ENCODE peak calls at places on chromosomes 1 and 21, in seven cellular contexts. M, Q, E, R, F, I and G are unnamed samples. For H3K27me3 and H3K4me1, the result is how much of the 10 kb centered on the place peaks cover.

GRCh38 chr1:235253219-235253640 is 74.7 kb downstream of the ARID4B start:
- DNase-seq in I (peak), M (no peak), R (no peak), Q (peak), E (peak), F (peak), G (peak)

GRCh38 chr1:63327417-63328139 is 5.2 kb downstream of the FOXD3 start:
- DNase-seq in R (no peak), Q (peak), I (peak), F (peak), M (peak), E (peak), G (no peak)

GRCh38 chr1:241834733-241835377 is 13.1 kb upstream of the EXO1 start:
- DNase-seq in R (no peak), I (no peak), F (no peak), Q (peak), M (no peak), E (peak), G (no peak)

GRCh38 chr1:92186081-92186480 is 31.6 kb upstream of the C1orf146 start:
- DNase-seq in E (no peak), I (no peak), M (no peak), F (no peak), Q (peak), R (no peak), G (no peak)

GRCh38 chr1:47915677-47916353 is 81.4 kb downstream of the TRABD2B start:
- DNase-seq in E (no peak), M (no peak), F (no peak), Q (no peak), I (no peak), R (no peak), G (no peak)

GRCh38 chr1:242405947-242406346 is 118.5 kb downstream of the PLD5 start:
- DNase-seq in F (no peak), M (no peak), E (no peak), R (no peak), Q (no peak), I (no peak), G (no peak)

GRCh38 chr1:111203681-111204210 is 3.3 kb upstream of the DENND2D start:
- DNase-seq in E (peak), R (peak), M (peak), Q (peak), F (no peak), I (peak), G (peak)

GRCh38 chr21:42429856-42430255 is 26.2 kb downstream of the UBASH3A start:
- DNase-seq in E (no peak), Q (no peak), I (no peak), M (no peak), F (no peak), R (peak), G (no peak)

GRCh38 chr1:66505671-66506392 is 28.1 kb upstream of the SGIP1 start:
- DNase-seq in Q (peak), F (peak), I (no peak), R (no peak), M (no peak), E (peak), G (no peak)

GRCh38 chr1:88935522-88936222 is 44.3 kb upstream of the GTF2B start:
- DNase-seq in R (no peak), I (no peak), Q (peak), M (no peak), F (no peak), E (peak), G (no peak)

GRCh38 chr1:174726167-174726879 is 273.4 kb upstream of the CACYBP start:
- DNase-seq in Q (peak), I (no peak), R (no peak), E (peak), M (no peak), F (no peak), G (no peak)

DNA sequence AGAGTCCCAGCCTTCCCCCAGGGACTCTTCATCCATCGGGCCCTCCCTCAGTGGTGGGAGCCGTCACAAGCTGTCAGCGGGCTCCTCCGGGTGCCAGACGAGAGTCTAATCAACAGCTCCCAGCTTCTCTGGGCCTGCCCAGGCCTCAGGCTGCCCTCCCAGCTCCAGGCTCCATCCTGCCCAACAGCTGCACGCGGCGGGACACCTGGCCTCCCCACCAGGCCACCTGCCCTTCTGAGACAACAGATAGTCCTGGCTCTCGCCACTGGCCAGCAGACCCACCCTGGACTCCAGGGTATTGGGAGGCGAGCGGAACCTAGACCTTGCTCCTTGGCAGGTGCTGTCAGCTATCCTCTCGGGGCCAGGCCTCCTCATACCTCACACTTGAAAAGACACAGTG is 3.1 kb downstream of the WNT4 start:
- DNase-seq in F (no peak), E (no peak), M (no peak), Q (no peak), R (no peak), I (no peak), G (no peak)
- H3K27me3 ChIP-seq in F (under half), E (under half), M (under half), Q (half or more), R (under half), I (under half), G (under half)

GRCh38 chr21:14607262-14607661 is 61.1 kb upstream of the SAMSN1 start:
- DNase-seq in Q (no peak), E (no peak), R (no peak), M (no peak), F (no peak), I (no peak), G (no peak)
- H3K4me1 ChIP-seq in Q (under half), E (under half), R (under half), M (under half), F (under half), I (under half), G (under half)

DNA sequence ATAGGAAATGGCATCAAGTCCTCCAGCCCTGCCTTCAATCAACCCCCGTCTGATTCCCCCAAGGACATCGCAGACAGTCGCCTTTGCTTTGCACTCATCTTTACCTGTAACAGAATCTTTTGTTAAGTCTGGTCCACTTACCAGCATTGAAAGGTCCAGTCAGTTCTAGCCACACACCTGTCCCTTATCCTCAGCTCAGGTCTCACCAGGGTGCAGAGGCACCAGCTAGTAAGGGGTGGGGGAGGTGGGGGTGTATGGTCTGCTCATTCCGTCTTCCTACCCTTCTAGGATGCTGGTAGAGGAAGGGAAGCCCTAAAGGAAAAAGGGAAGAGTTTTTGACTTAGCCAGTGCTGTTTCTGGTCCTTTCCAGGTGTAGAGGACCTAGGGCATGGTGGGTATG is 427.7 kb downstream of the MATN1 start:
- DNase-seq in F (no peak), M (no peak), I (no peak), Q (no peak), R (no peak), E (no peak), G (no peak)
- H3K27me3 ChIP-seq in F (under half), M (under half), I (under half), Q (under half), R (under half), E (under half), G (under half)

GRCh38 chr1:201490708-201491131 is 16.2 kb downstream of the CSRP1 start:
- DNase-seq in F (no peak), E (no peak), I (no peak), M (no peak), Q (no peak), R (no peak), G (no peak)
- H3K4me1 ChIP-seq in F (under half), E (half or more), I (under half), M (under half), Q (half or more), R (under half), G (under half)

DNA sequence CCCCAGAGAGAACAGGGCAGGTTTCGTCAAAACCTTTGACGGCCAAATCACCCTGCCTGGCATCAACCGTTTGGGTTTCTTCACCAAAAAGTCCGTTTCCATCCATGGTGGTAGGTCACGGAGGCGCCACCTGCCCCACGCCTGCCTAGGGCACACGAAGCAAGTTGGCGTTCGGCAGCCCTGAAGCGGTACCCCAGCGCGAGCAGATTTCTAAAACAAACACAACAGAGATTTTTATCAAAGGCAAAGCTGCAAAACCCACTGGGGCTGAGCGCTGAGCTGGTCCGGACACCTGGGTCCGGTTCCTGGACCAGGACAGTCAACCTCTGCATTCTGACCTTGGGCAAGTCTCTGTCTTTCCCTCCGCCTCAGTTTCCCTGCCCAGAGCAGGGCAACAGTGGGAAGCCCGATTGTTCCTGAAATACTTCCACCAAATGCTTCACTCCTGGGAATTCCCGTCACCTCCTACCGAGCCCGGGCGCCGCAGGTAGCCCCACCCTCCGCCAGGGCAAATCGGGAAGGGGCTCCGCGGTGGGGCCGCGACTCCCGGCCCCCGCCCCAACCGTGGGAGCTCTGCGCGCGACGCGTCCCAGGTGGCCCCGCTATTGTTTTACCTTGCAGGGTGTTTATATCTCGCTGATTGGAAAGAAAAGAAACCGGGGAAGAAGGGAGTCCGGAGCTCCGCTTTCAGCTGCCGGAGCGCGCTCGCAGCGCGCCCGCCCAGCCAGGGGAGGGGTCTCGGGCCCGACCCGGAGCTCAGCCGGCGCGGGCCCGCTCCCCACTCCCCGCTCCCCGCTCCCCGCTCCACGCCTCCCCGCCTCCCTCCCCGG is 571 bp downstream of the IGSF3 start:
- DNase-seq in R (no peak), E (no peak), I (peak), M (peak), F (no peak), Q (no peak), G (no peak)
- H3K27me3 ChIP-seq in R (under half), E (under half), I (under half), M (under half), F (under half), Q (half or more), G (under half)

DNA sequence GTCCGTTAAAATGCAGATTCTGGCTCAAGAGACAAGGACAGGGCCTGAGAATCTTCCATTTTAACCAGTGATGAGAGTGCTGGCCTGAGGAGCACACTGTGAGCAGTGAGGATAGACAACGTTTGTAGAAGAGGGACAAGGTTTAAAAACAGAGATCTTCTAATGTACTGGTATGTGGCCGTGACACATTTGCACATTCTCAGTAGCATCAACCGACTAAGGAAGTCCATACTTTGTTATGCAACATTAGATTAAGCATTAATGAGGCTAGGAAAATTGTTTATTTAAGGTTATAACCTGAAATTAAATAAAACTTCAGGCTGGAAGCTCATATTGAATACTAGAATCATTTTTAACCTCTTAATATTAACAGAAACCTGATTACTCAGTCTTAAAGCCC is 98.9 kb downstream of the SLC45A1 start:
- DNase-seq in E (no peak), R (no peak), M (no peak), Q (no peak), I (no peak), F (no peak), G (no peak)
- H3K4me1 ChIP-seq in E (under half), R (under half), M (under half), Q (half or more), I (under half), F (under half), G (under half)

DNA sequence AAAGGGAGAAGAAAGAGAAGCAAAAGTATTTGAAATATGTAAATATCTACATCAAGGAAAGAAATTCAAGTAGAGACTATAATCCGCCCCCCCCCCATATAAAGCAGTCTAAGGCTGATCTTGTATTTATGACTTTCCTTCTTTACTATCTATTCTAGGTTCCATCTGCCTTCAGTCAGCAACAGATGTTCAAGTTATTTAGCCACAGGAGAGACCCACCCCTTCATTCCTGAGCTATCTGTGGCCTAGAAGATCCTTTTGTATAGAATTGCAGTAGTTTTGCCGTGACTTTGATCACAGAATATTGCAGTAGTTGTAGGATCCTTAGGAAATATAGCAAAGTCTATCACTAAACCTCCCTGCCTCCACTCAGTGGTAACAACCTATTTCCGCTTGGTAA is 10.7 kb upstream of the BSDC1 start:
- DNase-seq in Q (no peak), R (no peak), E (no peak), M (no peak), I (no peak), F (no peak), G (no peak)
- H3K27me3 ChIP-seq in Q (under half), R (under half), E (under half), M (under half), I (under half), F (under half), G (under half)

GRCh38 chr1:208527197-208527596 is 283.0 kb upstream of the PLXNA2 start:
- DNase-seq in E (no peak), I (no peak), R (no peak), Q (no peak), M (no peak), F (no peak), G (no peak)
- H3K4me1 ChIP-seq in E (under half), I (under half), R (under half), Q (under half), M (under half), F (under half), G (under half)

GRCh38 chr1:181577475-181577874 is 94.2 kb downstream of the CACNA1E start:
- DNase-seq in M (no peak), E (no peak), Q (no peak), R (no peak), F (no peak), I (no peak), G (no peak)
- H3K27me3 ChIP-seq in M (under half), E (under half), Q (under half), R (under half), F (under half), I (under half), G (under half)